ENCODE peak calls at places on chromosome 21, in seven cellular contexts. V is effector memory CD4-positive, alpha-beta T cell; M is T-helper 1 cell; S is NCI-H446 treated with DMSO at 0.1 percent for 48 hours; W is NCI-H69; H is naive thymus-derived CD4-positive, alpha-beta T cell; L is amygdala. F is an unnamed sample.

GRCh38 chr21:34845521-34846213 is 176.9 kb downstream of the CLIC6 start:
- DNase-seq in W (peak), M (no peak), V (peak), H (no peak), L (no peak), S (no peak), F (no peak)

GRCh38 chr21:44742418-44743153 is 31.2 kb upstream of the TSPEAR start:
- DNase-seq in V (no peak), W (peak), L (no peak), S (no peak), M (no peak), H (no peak), F (no peak)

GRCh38 chr21:29888437-29888836 is 51.4 kb downstream of the GRIK1 start:
- DNase-seq in V (no peak), H (no peak), L (no peak), S (no peak), W (no peak), M (no peak), F (no peak)

GRCh38 chr21:46191257-46191685 is 7.0 kb upstream of the SPATC1L start:
- DNase-seq in W (no peak), V (no peak), L (no peak), S (no peak), M (no peak), H (no peak), F (no peak)

GRCh38 chr21:45867671-45868081 is 113.9 kb upstream of the COL6A1 start:
- DNase-seq in L (no peak), M (no peak), V (no peak), H (no peak), S (no peak), W (no peak), F (no peak)

GRCh38 chr21:32248616-32249550 is 30.0 kb downstream of the MIS18A start:
- DNase-seq in S (peak), H (no peak), L (no peak), V (no peak), W (peak), M (no peak), F (no peak)

GRCh38 chr21:28442624-28443023 is 550.1 kb downstream of the LTN1 start:
- DNase-seq in V (no peak), M (no peak), H (no peak), W (no peak), S (no peak), L (no peak), F (no peak)

GRCh38 chr21:46646541-46647154 is 11.2 kb downstream of the PRMT2 start:
- DNase-seq in M (no peak), V (no peak), W (peak), S (no peak), L (no peak), H (no peak), F (no peak)

GRCh38 chr21:32520885-32521735 is 64.2 kb downstream of the TCP10L start:
- DNase-seq in V (no peak), H (no peak), W (peak), M (no peak), L (peak), S (peak), F (no peak)

GRCh38 chr21:37467082-37467481 is 100.5 kb downstream of the DYRK1A start:
- DNase-seq in V (no peak), H (no peak), L (no peak), S (no peak), W (no peak), M (no peak), F (no peak)

GRCh38 chr21:26148071-26148470 is 22.5 kb downstream of the APP start:
- DNase-seq in S (no peak), V (no peak), M (no peak), W (no peak), H (no peak), L (no peak), F (no peak)

GRCh38 chr21:44871576-44872265 is 1.8 kb downstream of the PTTG1IP start:
- DNase-seq in V (no peak), M (no peak), S (no peak), L (peak), W (peak), H (peak), F (no peak)

GRCh38 chr21:45227735-45228134 is 60.0 kb downstream of the POFUT2 start:
- DNase-seq in S (no peak), M (no peak), V (no peak), W (peak), H (no peak), L (no peak), F (no peak)

GRCh38 chr21:40658237-40658636 is 188.7 kb downstream of the DSCAM start:
- DNase-seq in S (peak), H (no peak), W (peak), M (no peak), L (no peak), V (no peak), F (no peak)

GRCh38 chr21:14943636-14944035 is 121.2 kb downstream of the NRIP1 start:
- DNase-seq in H (no peak), S (no peak), M (no peak), W (peak), V (no peak), L (no peak), F (no peak)

GRCh38 chr21:45286671-45287437 is 841 bp downstream of the POFUT2 start:
- DNase-seq in W (no peak), M (no peak), S (no peak), L (no peak), H (no peak), V (no peak), F (no peak)

GRCh38 chr21:26684866-26685265 is 111.8 kb upstream of the CYYR1 start:
- DNase-seq in M (no peak), S (no peak), H (no peak), W (no peak), V (no peak), L (no peak), F (no peak)

GRCh38 chr21:44449473-44450363 is 5.6 kb upstream of the LRRC3 start:
- DNase-seq in S (no peak), H (no peak), L (no peak), M (no peak), V (no peak), W (peak), F (no peak)

GRCh38 chr21:38768385-38769071 is 37.2 kb upstream of the ETS2 start:
- DNase-seq in W (no peak), V (no peak), S (no peak), H (peak), M (no peak), L (no peak), F (peak)

GRCh38 chr21:8993284-8993942 is 1528.0 kb upstream of the TPTE start:
- DNase-seq in V (no peak), H (no peak), S (no peak), M (no peak), W (no peak), L (no peak), F (no peak)

GRCh38 chr21:43609501-43610340 is 49.6 kb downstream of the HSF2BP start:
- DNase-seq in V (no peak), M (no peak), L (no peak), H (no peak), W (peak), S (peak), F (no peak)

GRCh38 chr21:38311091-38311490 is 54.3 kb downstream of the KCNJ15 start:
- DNase-seq in V (no peak), W (no peak), S (no peak), M (no peak), L (no peak), H (no peak), F (no peak)

GRCh38 chr21:42411891-42412635 is 8.4 kb downstream of the UBASH3A start:
- DNase-seq in H (no peak), M (no peak), V (no peak), L (no peak), W (no peak), S (no peak), F (no peak)

GRCh38 chr21:42037943-42038342 is 27.8 kb upstream of the ZBTB21 start:
- DNase-seq in W (no peak), V (no peak), M (no peak), H (no peak), S (no peak), L (no peak), F (no peak)

GRCh38 chr21:41779659-41780058 is 12.8 kb upstream of the RIPK4 start:
- DNase-seq in W (peak), M (no peak), H (no peak), S (no peak), V (no peak), L (no peak), F (no peak)

GRCh38 chr21:15034126-15034848 is 30.5 kb downstream of the NRIP1 start:
- DNase-seq in H (no peak), W (peak), S (no peak), V (no peak), L (no peak), M (no peak), F (no peak)

GRCh38 chr21:25343774-25344545 is 263.3 kb downstream of the MRPL39 start:
- DNase-seq in L (no peak), M (no peak), V (no peak), H (no peak), S (no peak), W (peak), F (no peak)

GRCh38 chr21:33980276-33980916 is 64.8 kb upstream of the ATP5PO start:
- DNase-seq in V (no peak), S (no peak), W (no peak), M (no peak), L (no peak), H (no peak), F (no peak)

GRCh38 chr21:31143021-31143420 is 104.7 kb upstream of the KRTAP19-8 start:
- DNase-seq in H (no peak), M (no peak), L (no peak), W (no peak), S (no peak), V (no peak), F (no peak)

GRCh38 chr21:10463156-10463555 is 58.2 kb upstream of the TPTE start:
- DNase-seq in V (no peak), H (no peak), W (no peak), L (no peak), S (no peak), M (no peak), F (no peak)